ENCODE peak calls at places on chromosomes 4 and X, in four cellular contexts. T is HCT116, O is GM12878, J is H1. H is an unnamed sample.

GRCh38 chr4:113684534-113685091 is 76.9 kb downstream of the CAMK2D start:
- DNase-seq in O (no peak), J (no peak), T (no peak), H (no peak)

GRCh38 chr4:76016383-76016782 is 6.9 kb downstream of the CXCL10 start:
- DNase-seq in O (peak; percentile 37), T (no peak), J (no peak), H (no peak)

GRCh38 chr4:25441519-25442117 is 64.6 kb downstream of the ANAPC4 start:
- DNase-seq in J (peak; percentile 77), O (no peak), T (peak; percentile 52), H (peak; percentile 72)

GRCh38 chrX:21479695-21480280 is 105.6 kb downstream of the CNKSR2 start:
- DNase-seq in T (no peak), J (no peak), O (no peak), H (peak; percentile 42)

GRCh38 chr4:156197216-156197615 is 243.6 kb upstream of the CTSO start:
- DNase-seq in T (no peak), J (no peak), O (no peak), H (no peak)

GRCh38 chr4:180598281-180598680 is 1644.9 kb upstream of the TENM3 start:
- DNase-seq in T (no peak), J (no peak), O (no peak), H (no peak)

GRCh38 chr4:128800305-128800704 is 9.2 kb upstream of the JADE1 start:
- DNase-seq in J (no peak), O (no peak), T (no peak), H (no peak)

GRCh38 chr4:3688018-3688998 is 77.9 kb upstream of the ADRA2C start:
- DNase-seq in O (no peak), J (no peak), T (no peak), H (no peak)

GRCh38 chrX:46687619-46688018 is 71.3 kb downstream of the SLC9A7 start:
- DNase-seq in T (no peak), O (no peak), J (no peak), H (no peak)

GRCh38 chrX:17553451-17553850 is 178.5 kb downstream of the NHS start:
- DNase-seq in T (no peak), J (no peak), O (no peak), H (no peak)

GRCh38 chr4:42466285-42466684 is 69.0 kb downstream of the SHISA3 start:
- DNase-seq in J (no peak), O (no peak), T (no peak), H (no peak)

GRCh38 chr4:147596976-147597375 is 20.2 kb upstream of the TMEM184C start:
- DNase-seq in J (no peak), O (no peak), T (no peak), H (no peak)

GRCh38 chr4:25608644-25609043 is 47.0 kb upstream of the SLC34A2 start:
- DNase-seq in O (no peak), J (no peak), T (no peak), H (no peak)

GRCh38 chrX:30530591-30530990 is 47.0 kb downstream of the TASL start:
- DNase-seq in T (no peak), J (no peak), O (no peak), H (no peak)

GRCh38 chr4:183729430-183730328 is 70.6 kb downstream of the TRAPPC11 start:
- DNase-seq in O (no peak), J (no peak), T (no peak), H (no peak)

GRCh38 chr4:76867880-76868655 is 29.9 kb downstream of the SOWAHB start:
- DNase-seq in O (no peak), T (no peak), J (peak; percentile 55), H (peak; percentile 22)

DNA sequence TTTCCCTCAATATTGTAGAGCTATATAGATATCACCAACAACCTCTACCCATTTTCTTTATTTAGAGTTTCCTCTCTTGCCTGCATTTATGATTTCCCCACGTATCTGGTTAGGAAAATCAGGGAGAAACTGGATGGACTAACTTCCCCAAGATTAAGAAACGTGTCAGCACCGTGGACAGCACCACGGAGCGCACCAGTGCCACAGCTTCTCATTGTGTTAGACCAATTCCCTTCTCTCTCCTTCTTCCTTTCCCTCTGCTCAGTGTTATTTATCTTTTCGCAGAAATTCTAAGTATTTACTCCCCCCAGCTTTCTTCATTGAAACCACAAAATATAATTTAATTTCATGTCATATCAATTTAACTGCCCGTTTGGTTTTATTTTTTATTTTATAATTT is 568.6 kb upstream of the BOD1L1 start:
- DNase-seq in O (no peak), J (peak; percentile 76), T (no peak), H (peak; percentile 35)
- TF ChIP-seq YY1 in O (no peak), J (no peak), T (no peak), H (no peak)

GRCh38 chrX:39158801-39159657 is 357.8 kb downstream of the MID1IP1 start:
- DNase-seq in O (peak; percentile 67), J (no peak), T (no peak), H (no peak)
- TF ChIP-seq ZNF274 in O (no peak), J (no peak), T (no peak), H (no peak)

GRCh38 chr4:119656342-119656741 is 27.7 kb upstream of the PDE5A start:
- DNase-seq in J (no peak), O (no peak), T (no peak), H (no peak)

GRCh38 chr4:119656986-119657635 is 28.5 kb upstream of the PDE5A start:
- DNase-seq in J (no peak), T (peak; percentile 13), O (no peak), H (no peak)

GRCh38 chr4:119652978-119653377 is 24.4 kb upstream of the PDE5A start:
- DNase-seq in J (no peak), O (no peak), T (no peak), H (no peak)

GRCh38 chr4:119655111-119655837 is 26.7 kb upstream of the PDE5A start:
- DNase-seq in J (no peak), O (no peak), T (no peak), H (no peak)

DNA sequence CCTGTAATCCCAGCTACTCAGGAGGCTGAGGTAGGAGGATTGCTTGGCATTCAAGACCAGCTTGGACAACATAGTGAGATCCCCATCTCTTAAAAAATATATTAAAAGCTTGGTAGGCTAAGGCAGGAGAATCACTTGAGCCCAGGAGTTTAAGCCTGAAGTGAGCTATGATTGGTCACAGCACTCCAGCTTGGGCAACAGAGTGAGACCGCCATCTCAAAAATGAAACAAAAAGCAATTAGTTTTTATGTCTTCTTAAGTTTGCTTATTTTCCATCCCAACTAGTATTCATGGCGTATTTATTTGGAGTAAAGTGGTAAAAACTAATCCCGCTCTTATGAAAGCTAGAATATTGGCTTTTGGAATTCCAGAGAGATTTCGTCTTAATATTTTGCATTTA is 25.4 kb upstream of the PDE5A start:
- DNase-seq in J (no peak), O (no peak), T (no peak), H (no peak)
- H3K9ac ChIP-seq in J (no peak overlapping the region), O (no peak overlapping the region), T (no peak overlapping the region), H (no peak overlapping the region)

GRCh38 chrX:69508610-69509009 is 4.5 kb downstream of the NALF2 start:
- DNase-seq in T (no peak), O (no peak), J (no peak), H (no peak)
- TF ChIP-seq YY1 in T (no peak), O (no peak), J (no peak), H (no peak)

DNA sequence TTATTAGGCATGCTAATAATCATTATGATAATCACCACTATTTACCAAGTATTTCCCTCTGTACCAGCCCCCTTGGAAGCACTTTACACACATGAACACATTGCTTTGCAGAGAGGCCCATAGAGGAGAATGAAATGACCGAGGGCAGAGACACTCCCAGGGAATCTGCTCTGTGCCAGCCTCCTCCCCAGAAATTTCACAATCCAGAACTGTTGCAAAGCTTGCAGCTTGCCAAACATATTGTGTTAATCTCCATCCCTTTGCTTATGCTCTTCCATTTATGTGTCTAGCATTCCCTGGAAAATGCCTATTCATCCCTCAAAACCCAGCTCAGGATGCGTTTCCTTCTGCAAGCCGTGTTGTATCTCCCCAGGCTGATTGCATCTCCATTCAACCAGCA is 37.8 kb downstream of the CYTL1 start:
- DNase-seq in J (no peak), T (no peak), O (no peak), H (no peak)
- TF ChIP-seq ZNF274 in J (no peak), T (no peak), O (no peak), H (no peak)

H was measured in NT2/D1.